ENCODE peak calls at places on chromosomes 16 and 17, in seven cellular contexts. Y, F, A, R, O, M and T are unnamed samples.

GRCh38 chr16:23498863-23499262 is 11.4 kb downstream of the GGA2 start:
- DNase-seq in Y (no peak), F (no peak), A (no peak), R (no peak), O (no peak), M (no peak), T (no peak)

GRCh38 chr17:74542727-74543383 is 3.1 kb downstream of the CD300C start:
- DNase-seq in Y (no peak), F (no peak), A (no peak), R (no peak), O (no peak), M (no peak), T (no peak)

GRCh38 chr17:39605492-39606433 is 2.0 kb downstream of the NEUROD2 start:
- DNase-seq in Y (no peak), F (no peak), A (peak), R (peak), O (no peak), M (no peak), T (no peak)

GRCh38 chr16:17194190-17194780 is 276.5 kb downstream of the XYLT1 start:
- DNase-seq in Y (no peak), F (peak), A (peak), R (peak), O (peak), M (peak), T (peak)

GRCh38 chr16:69633375-69633774 is 67.6 kb downstream of the NFAT5 start:
- DNase-seq in Y (no peak), F (no peak), A (no peak), R (no peak), O (no peak), M (no peak), T (no peak)

GRCh38 chr17:37744961-37745800 is at the start of gene HNF1B:
- DNase-seq in Y (no peak), F (peak), A (peak), R (peak), O (no peak), M (no peak), T (no peak)

GRCh38 chr17:4708436-4708835 is 2.0 kb upstream of the ARRB2 start:
- DNase-seq in Y (no peak), F (no peak), A (peak), R (peak), O (peak), M (no peak), T (peak)

GRCh38 chr17:731943-732787 is at the start of gene TLCD3A:
- DNase-seq in Y (no peak), F (peak), A (peak), R (peak), O (no peak), M (peak), T (peak)

GRCh38 chr16:76265434-76266045 is 11.7 kb upstream of the CNTNAP4 start:
- DNase-seq in Y (no peak), F (peak), A (peak), R (peak), O (no peak), M (no peak), T (no peak)

GRCh38 chr16:50591800-50592771 is 43.9 kb downstream of the NKD1 start:
- DNase-seq in Y (no peak), F (peak), A (no peak), R (no peak), O (peak), M (peak), T (no peak)

GRCh38 chr17:79993390-79994221 is 42.1 kb downstream of the TBC1D16 start:
- DNase-seq in Y (peak), F (peak), A (peak), R (peak), O (peak), M (peak), T (peak)

GRCh38 chr17:48878920-48879898 is 13.4 kb upstream of the ATP5MC1 start:
- DNase-seq in Y (no peak), F (peak), A (peak), R (peak), O (peak), M (no peak), T (peak)

GRCh38 chr17:18381158-18381952 is 3.8 kb downstream of the EVPLL start:
- DNase-seq in Y (no peak), F (no peak), A (no peak), R (no peak), O (no peak), M (no peak), T (no peak)

GRCh38 chr17:1732241-1733046 is 7.9 kb downstream of the WDR81 start:
- DNase-seq in Y (no peak), F (no peak), A (no peak), R (no peak), O (no peak), M (no peak), T (no peak)
- H3K27ac ChIP-seq in Y (no peak), F (no peak), A (no peak), R (no peak), O (no peak), M (no peak), T (no peak)

DNA sequence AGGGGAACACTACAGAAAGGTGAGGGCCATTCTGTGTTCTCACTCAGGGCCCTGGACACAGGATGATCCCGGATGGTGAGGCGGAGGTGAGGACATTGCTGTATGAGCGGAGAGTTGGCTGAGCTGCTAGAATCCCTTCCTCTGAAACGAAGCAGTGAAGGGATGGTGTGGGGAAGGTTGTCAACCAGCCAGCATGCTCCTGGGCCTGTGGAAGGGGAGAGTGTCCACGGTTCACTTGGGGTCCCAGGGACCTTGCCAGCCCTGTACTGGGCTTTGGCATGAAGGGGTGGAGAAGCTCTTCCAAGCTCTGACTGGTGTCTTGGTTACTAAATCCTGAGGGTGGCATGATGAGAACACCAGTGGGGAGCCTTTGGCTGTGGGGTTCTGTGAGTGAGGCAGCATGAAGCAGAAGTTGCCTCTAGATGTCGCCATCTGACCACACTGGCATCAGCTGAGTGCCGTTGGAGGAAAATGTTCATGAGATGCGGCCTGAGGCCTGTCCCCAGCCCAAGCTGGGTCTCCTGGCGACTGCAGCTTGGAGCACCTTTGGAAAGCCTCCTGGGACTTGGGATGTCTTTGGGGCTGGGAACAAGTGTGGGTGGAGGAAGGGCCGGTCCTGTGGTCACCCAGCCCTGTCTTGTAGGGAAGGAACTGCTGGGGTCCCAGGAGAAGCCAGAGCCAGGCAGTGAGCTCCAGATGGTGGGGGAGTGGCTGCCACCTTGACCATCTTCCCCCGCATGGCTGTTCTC is 14.8 kb downstream of the PDP2 start:
- DNase-seq in Y (no peak), F (peak), A (peak), R (peak), O (peak), M (peak), T (peak)
- TF ChIP-seq CTCF in Y (peak), F (peak), A (peak), R (peak), O (peak), M (peak), T (peak)

GRCh38 chr17:15274017-15274416 is 8.9 kb upstream of the PMP22 start:
- DNase-seq in Y (no peak), F (no peak), A (no peak), R (no peak), O (no peak), M (no peak), T (no peak)
- H3K27ac ChIP-seq in Y (peak), F (no peak), A (peak), R (no peak), O (no peak), M (no peak), T (no peak)

DNA sequence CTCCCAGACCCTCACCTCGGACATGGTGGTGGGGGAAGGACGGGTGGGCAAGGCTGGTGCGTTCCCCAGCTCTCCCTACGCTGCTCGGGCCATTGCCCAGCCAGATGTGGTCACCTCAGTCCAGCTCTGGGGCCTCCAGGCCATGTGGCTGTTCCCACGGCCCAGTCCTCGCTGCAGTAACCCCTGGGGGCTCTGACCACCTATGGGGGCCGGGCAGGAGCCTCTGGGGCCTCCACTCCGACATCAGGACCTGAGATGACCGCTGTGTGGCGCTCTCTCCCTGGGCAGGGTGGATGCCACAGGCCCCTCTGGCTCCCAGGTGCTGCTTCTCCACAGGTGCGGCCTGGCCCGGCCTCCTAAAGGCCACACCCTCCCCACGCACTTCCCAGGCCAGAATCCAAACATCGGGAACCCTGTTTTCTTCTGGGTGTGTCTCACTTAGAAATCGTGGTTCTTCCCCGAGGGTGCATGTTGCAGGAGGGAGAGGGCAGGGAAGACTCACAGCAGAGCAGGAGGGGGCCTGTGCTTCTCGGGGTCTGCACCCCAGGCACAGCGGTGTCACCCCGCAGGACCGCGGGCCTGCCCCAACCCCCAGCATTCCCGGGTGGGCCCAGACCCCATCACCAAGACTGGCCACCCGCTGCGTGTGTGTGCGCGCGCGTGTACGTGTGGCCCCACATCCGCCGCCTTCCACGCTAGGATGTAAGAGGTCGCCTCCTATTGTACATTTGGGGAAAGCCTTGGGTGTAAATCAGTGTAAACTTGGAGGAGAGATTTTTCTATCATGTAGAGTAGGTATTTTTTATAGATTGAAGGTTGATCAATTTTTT is 5.9 kb upstream of the CAPN15 start:
- DNase-seq in Y (no peak), F (no peak), A (no peak), R (peak), O (no peak), M (no peak), T (no peak)
- TF ChIP-seq CTCF in Y (no peak), F (no peak), A (no peak), R (peak), O (no peak), M (no peak), T (no peak)

DNA sequence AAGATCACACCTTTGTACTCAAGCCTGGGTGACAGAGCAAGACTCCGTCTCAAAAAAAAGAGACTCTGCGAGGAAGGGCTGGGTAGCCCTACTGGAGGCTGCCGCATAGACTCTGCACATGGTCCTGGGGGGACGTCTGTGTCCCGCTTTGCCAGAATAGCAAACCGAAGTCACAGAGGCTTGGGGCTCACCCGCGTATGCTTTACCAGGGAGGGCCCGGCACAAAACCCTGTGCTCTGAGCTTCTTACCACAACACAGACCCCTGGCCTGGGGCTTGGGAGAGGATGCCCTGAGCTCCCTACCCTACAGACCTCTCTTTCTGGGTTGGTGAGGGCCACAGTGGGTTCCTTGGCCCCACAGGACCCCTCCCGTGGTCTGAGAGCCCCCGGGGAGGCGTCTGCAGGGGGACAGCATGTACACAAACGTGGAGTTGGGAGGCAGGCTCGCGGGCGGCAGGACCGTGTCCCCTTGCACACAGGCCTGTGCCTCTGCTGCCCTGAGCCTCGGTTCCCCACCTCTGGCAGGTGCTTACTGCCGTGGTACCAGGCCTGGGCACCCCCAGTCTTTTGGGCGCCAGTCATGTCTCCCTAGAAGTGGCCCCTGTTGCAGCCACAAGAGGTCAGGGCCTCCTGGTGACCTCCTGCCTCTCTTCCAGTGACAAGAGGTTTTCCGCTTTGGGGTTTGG is 13.8 kb downstream of the CPNE7 start:
- DNase-seq in Y (no peak), F (no peak), A (no peak), R (no peak), O (no peak), M (no peak), T (no peak)
- H3K27ac ChIP-seq in Y (no peak), F (no peak), A (no peak), R (no peak), O (no peak), M (no peak), T (no peak)

DNA sequence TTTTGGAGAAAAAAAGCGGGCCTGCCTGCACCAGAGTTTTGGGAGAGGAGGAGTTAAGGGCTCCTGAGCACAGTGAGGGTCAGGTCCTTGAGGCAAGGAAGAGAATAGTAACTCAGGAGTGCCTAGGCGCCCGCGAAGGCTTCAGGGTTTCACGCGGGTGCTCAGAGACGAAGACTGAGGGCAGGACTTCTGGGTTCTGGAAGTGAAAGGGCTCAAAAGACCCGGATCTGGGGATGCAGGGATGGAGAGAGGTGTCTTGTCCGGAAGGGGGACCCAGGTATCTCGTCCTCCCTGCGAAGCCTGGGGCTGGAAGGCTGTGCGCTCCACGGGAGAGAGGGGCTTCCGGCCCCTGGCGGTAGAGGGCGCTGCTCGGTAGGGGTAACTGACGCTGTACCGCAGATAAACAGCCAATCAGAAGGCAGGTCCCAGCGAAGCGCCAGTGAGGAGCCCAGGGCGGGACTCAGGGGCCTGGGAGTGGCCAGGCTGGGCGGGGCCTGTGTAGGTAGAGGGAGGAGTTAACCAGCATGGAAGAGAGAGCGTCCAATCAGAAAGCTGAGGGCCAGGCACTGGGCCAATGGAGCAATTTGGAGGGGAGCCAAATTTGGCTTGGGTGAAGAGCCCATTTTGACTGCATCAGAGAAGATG is 729 bp downstream of the TGFB1I1 start:
- DNase-seq in Y (peak), F (peak), A (peak), R (peak), O (no peak), M (peak), T (no peak)
- TF ChIP-seq CTCF in Y (peak), F (peak), A (peak), R (peak), O (peak), M (peak), T (no peak)

GRCh38 chr17:77479372-77479781 is 338.6 kb downstream of the SEC14L1 start:
- DNase-seq in Y (no peak), F (no peak), A (no peak), R (peak), O (no peak), M (no peak), T (no peak)
- H3K27ac ChIP-seq in Y (no peak), F (no peak), A (no peak), R (peak), O (no peak), M (peak), T (peak)

DNA sequence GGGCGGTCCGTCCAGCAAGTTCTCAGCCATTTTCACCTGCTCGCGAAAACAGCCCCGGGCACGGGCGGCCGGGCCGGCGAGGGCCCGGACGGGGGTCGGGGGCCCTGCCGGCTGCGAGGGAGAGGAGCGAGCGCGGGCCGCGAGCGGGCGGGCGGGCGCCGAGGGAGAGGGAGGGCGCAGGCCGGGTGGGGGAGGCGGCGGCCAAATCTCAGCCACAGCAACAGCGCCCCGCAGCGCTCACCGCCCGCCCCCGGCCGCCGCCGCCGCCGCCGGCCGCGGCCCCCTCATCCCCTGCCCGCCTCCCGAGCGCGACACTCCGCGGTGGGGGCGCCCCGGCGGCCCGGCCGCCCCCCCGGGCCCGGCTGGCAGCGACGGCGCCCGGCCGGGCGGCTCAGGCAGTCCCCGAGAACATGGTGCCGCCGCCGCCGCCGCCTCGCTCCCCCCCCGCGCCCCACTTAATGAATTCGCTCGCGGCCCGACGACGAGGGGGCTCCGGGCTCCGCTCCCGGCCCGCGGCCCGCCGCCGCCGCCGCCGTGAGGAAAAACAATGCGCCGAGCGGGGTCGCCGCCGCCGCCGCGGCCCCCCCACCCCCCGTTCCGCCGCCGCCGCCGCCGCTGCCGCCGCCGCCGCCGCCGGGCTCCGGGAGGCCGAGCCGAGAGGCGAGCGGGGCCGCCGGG is 487 bp downstream of the CREBBP start:
- DNase-seq in Y (peak), F (peak), A (peak), R (peak), O (no peak), M (peak), T (peak)
- TF ChIP-seq CTCF in Y (no peak), F (no peak), A (peak), R (no peak), O (peak), M (peak), T (no peak)

DNA sequence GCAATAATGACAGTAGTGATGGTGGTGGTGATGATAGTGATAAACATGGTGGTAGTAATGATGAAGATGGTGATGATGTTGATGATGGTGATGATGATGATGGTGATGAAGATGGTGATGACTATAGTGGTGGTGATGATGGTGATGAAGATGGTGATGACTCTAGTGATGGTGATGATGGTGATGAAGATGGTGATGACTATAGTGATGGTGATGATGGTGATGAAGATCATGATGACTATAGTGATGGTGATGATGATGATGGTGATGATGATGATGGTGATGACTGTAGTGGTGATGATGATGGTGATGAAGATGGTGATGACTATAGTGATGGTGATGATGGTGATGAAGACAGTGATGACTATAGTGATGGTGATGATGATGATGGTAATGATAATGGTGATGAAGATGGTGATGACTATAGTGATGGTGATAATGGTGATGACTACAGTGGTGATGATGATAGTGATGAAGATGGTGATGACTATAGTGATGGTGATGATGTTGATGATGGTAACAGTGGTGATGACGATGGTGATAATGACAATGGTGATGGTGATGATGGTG is 35.6 kb downstream of the DYNLRB2 start:
- DNase-seq in Y (no peak), F (no peak), A (no peak), R (no peak), O (no peak), M (no peak), T (no peak)
- H3K27ac ChIP-seq in Y (no peak), F (no peak), A (no peak), R (no peak), O (no peak), M (no peak), T (no peak)

GRCh38 chr17:44223574-44224046 is 4.1 kb upstream of the UBTF start:
- DNase-seq in Y (no peak), F (peak), A (no peak), R (no peak), O (no peak), M (no peak), T (no peak)

GRCh38 chr17:44221862-44222111 is 2.3 kb upstream of the UBTF start:
- DNase-seq in Y (no peak), F (no peak), A (no peak), R (peak), O (no peak), M (no peak), T (no peak)

GRCh38 chr17:44221072-44221861 is 1.8 kb upstream of the UBTF start:
- DNase-seq in Y (peak), F (peak), A (peak), R (peak), O (peak), M (peak), T (peak)

GRCh38 chr17:44220211-44221071 is 966 bp upstream of the UBTF start:
- DNase-seq in Y (no peak), F (peak), A (peak), R (peak), O (no peak), M (peak), T (peak)

GRCh38 chr17:44222112-44222869 is 2.8 kb upstream of the UBTF start:
- DNase-seq in Y (peak), F (peak), A (peak), R (peak), O (peak), M (peak), T (no peak)
- TF ChIP-seq CTCF in Y (no peak), F (no peak), A (peak), R (peak), O (peak), M (peak), T (no peak)